ENCODE peak calls at places on chromosomes 2 and 18, in six cellular contexts. X is Peyer's patch, T is tibial artery, Z is upper lobe of right lung, U is body of pancreas, H is ascending aorta. C is an unnamed sample.

GRCh38 chr2:45786030-45786830 is 134.8 kb downstream of the PRKCE start:
- DNase-seq in U (no peak), Z (no peak), H (no peak), T (peak), X (no peak), C (no peak)

GRCh38 chr2:2873450-2873811 is 504.2 kb downstream of the EIPR1 start:
- DNase-seq in H (no peak), Z (no peak), U (no peak), T (no peak), X (no peak), C (no peak)

GRCh38 chr2:120430501-120430830 is 84.5 kb downstream of the INHBB start:
- DNase-seq in H (no peak), U (no peak), T (no peak), Z (peak), X (peak), C (no peak)

GRCh38 chr2:128313076-128313836 is 5.4 kb downstream of the HS6ST1 start:
- DNase-seq in H (peak), X (peak), U (no peak), Z (no peak), T (peak), C (peak)

GRCh38 chr18:77321823-77322805 is 72.5 kb downstream of the GALR1 start:
- DNase-seq in X (peak), Z (no peak), T (no peak), U (peak), H (no peak), C (no peak)

GRCh38 chr2:47108638-47109372 is 46.3 kb downstream of the STPG4 start:
- DNase-seq in U (no peak), X (no peak), Z (no peak), T (no peak), H (no peak), C (peak)

GRCh38 chr2:169141713-169142352 is 72.5 kb downstream of the DHRS9 start:
- DNase-seq in X (peak), U (peak), H (no peak), T (no peak), Z (no peak), C (peak)

GRCh38 chr18:33812186-33812585 is 234.2 kb downstream of the ASXL3 start:
- DNase-seq in X (peak), T (no peak), Z (no peak), U (no peak), H (no peak), C (no peak)

GRCh38 chr18:79069792-79070151 is 578 bp downstream of the ATP9B start:
- DNase-seq in T (no peak), Z (no peak), H (no peak), X (no peak), U (no peak), C (no peak)

GRCh38 chr2:121196849-121197155 is 88.2 kb downstream of the TFCP2L1 start:
- DNase-seq in Z (peak), X (no peak), T (no peak), U (no peak), H (no peak), C (no peak)

GRCh38 chr2:152542995-152543481 is 174.2 kb downstream of the PRPF40A start:
- DNase-seq in U (no peak), X (no peak), Z (no peak), T (no peak), H (no peak), C (peak)

GRCh38 chr18:48838166-48838775 is 112.5 kb downstream of the SMAD7 start:
- DNase-seq in U (no peak), Z (peak), T (peak), X (no peak), H (no peak), C (peak)

GRCh38 chr2:174492963-174493431 is 6.2 kb upstream of the GPR155 start:
- DNase-seq in T (no peak), Z (no peak), X (peak), H (no peak), U (no peak), C (peak)

GRCh38 chr2:130765464-130765863 is 10.1 kb downstream of the AMER3 start:
- DNase-seq in T (no peak), Z (no peak), U (no peak), X (no peak), H (no peak), C (no peak)

GRCh38 chr18:54852780-54853675 is 24.8 kb downstream of the RAB27B start:
- DNase-seq in U (no peak), T (no peak), H (no peak), Z (no peak), X (no peak), C (no peak)

GRCh38 chr2:174663572-174663971 is 66.0 kb upstream of the WIPF1 start:
- DNase-seq in H (no peak), X (no peak), T (peak), U (no peak), Z (no peak), C (peak)

GRCh38 chr2:75007819-75008218 is 49.4 kb downstream of the POLE4 start:
- DNase-seq in H (no peak), U (no peak), T (no peak), Z (no peak), X (no peak), C (no peak)

GRCh38 chr18:32919799-32920198 is 147.0 kb upstream of the KLHL14 start:
- DNase-seq in X (peak), U (peak), Z (no peak), T (no peak), H (no peak), C (peak)

GRCh38 chr2:62556082-62556481 is 50.1 kb upstream of the TMEM17 start:
- DNase-seq in T (no peak), X (no peak), U (no peak), H (no peak), Z (no peak), C (no peak)

GRCh38 chr2:72220170-72220569 is 72.5 kb upstream of the CYP26B1 start:
- DNase-seq in H (no peak), Z (no peak), T (no peak), X (no peak), U (no peak), C (no peak)

GRCh38 chr2:149561309-149561926 is 26.2 kb downstream of the MMADHC start:
- DNase-seq in X (no peak), T (no peak), Z (no peak), H (no peak), U (peak), C (peak)

GRCh38 chr18:63078471-63078870 is 241.1 kb downstream of the BCL2 start:
- DNase-seq in T (no peak), Z (no peak), H (no peak), X (no peak), U (no peak), C (no peak)

GRCh38 chr18:46917108-46917807 is at the start of the genes KATNAL2 and PIAS2:
- DNase-seq in H (no peak), T (peak), Z (peak), U (peak), X (peak), C (peak)

GRCh38 chr2:75310915-75311314 is 111.6 kb upstream of the TACR1 start:
- DNase-seq in Z (no peak), T (no peak), U (no peak), H (no peak), X (no peak), C (no peak)

GRCh38 chr18:57648414-57648813 is 26.8 kb upstream of the NARS1 start:
- DNase-seq in Z (no peak), T (no peak), U (no peak), H (no peak), X (no peak), C (no peak)

GRCh38 chr2:7744827-7745226 is 827.6 kb downstream of the RNF144A start:
- DNase-seq in X (peak), U (peak), T (no peak), Z (no peak), H (no peak), C (no peak)

GRCh38 chr18:8890957-8891464 is 185.7 kb downstream of the MTCL1 start:
- DNase-seq in H (no peak), Z (no peak), T (no peak), U (peak), X (peak), C (peak)

GRCh38 chr2:36695746-36696415 is 626 bp upstream of the VIT start:
- DNase-seq in H (no peak), T (no peak), Z (no peak), U (no peak), X (no peak), C (peak)

GRCh38 chr2:231117148-231117547 is 7.7 kb downstream of the HTR2B start:
- DNase-seq in H (no peak), X (no peak), T (no peak), U (no peak), Z (no peak), C (no peak)
- TF ChIP-seq CTCF in H (no peak), X (no peak), T (no peak), U (no peak), Z (no peak), C (no peak)

DNA sequence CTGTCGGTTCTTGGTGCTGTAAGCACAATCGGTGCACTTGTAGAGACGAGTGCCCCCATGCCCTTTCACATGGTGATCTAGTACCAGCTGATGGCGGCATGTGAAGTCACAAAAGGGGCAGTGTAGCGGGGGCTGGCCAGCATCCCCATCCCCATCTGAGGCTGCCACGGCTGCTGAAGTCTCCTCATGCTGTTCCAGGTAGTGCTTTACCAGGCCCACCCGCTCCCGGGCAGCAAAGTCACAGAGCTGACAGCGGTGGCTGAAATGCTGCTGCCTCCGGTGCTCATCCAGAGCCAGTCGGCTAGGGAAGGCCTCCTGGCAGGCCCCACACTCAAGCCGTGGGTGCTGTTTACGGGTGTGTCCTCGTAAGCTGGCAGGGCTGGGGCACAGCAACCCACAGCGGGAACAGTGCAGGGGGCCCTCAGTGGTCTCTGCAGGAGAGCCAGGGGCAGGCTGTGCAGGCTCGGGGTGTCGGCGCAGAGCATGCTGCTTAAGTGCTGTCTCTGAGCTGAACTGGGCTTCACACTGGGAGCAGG is 17.2 kb downstream of the ZNF142 start:
- DNase-seq in U (no peak), T (no peak), X (no peak), Z (no peak), H (no peak), C (no peak)
- H3K4me3 ChIP-seq in U (no peak), T (no peak), X (no peak), Z (no peak), H (no peak), C (no peak)

GRCh38 chr2:239153806-239154591 is 246.8 kb downstream of the HDAC4 start:
- DNase-seq in Z (peak), H (no peak), X (peak), U (no peak), T (peak), C (no peak)
- TF ChIP-seq CTCF in Z (no peak), H (no peak), X (no peak), U (no peak), T (no peak), C (no peak)

GRCh38 chr2:23019476-23019875 is 365.5 kb upstream of the KLHL29 start:
- DNase-seq in U (no peak), X (no peak), T (no peak), Z (no peak), H (no peak), C (no peak)
- H3K4me3 ChIP-seq in U (no peak), X (no peak), T (no peak), Z (no peak), H (no peak), C (no peak)

DNA sequence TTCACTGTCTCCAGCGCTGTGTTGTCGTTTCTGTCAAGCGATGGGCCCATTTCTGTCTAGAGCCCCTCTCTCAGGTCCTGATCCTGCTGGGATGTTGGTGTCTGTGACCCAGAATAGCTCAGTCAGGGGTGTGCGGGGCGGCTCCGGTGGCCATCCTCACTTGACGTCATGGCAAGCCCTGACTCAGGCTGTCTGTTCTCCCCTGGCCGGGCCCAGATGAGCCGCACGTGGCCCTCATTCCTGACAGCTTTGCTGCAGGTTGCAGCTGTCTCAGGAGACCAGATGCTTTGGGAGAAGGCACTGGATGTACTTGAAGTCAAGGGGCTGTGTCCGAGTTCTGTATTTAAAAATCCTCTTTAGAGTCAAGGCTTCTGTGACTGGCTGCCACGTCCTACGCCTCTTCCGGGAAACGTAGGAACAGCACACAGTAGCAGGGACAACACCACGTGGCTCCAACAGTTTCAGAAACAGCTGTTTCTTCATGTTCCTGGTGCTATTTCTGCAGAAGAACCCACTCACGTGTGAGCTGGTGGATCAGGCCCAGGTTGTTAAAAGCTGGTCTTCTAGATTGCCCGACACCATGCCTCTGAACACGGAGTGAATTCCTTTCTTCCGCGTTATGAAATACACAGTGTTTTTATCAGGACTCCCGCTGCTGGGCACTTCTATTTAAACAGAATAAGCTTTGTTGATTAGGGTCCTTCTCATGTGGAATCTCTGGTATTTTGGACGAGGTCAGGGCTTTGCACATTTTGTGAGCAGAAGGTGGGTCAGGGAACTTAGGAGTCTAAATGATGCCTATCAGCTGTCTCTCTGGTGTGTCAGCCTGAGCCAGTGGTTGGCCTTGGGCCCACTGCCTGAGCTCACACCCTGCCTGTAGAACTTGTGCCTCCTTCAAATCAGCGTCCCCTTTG is 28.3 kb upstream of the NTSR2 start:
- DNase-seq in X (peak), U (peak), Z (peak), H (peak), T (no peak), C (peak)
- TF ChIP-seq CTCF in X (no peak), U (no peak), Z (peak), H (no peak), T (no peak), C (peak)

DNA sequence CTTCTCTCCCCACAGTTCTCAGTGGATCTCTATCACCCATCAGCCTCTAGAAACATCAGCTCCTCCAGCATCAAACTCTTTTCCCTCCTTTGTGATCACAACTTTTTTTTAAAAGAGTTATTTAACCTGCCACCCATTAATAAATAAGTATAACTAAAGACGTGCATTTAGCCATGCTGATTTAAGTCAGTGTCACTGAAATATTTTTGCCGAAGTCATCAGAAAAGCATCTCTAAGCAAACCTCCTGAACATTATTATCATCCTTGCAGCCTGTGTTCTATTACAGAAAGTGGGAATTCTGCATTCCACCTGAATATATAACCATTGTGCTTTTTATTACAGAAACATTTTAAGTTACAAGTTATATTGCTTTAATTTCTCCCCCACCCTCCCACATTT is 106.2 kb upstream of the ARHGAP28 start:
- DNase-seq in U (no peak), X (no peak), Z (no peak), T (no peak), H (no peak), C (no peak)
- H3K4me3 ChIP-seq in U (no peak), X (no peak), Z (no peak), T (no peak), H (no peak), C (no peak)

GRCh38 chr2:64217198-64217869 is 73.1 kb upstream of the PELI1 start:
- DNase-seq in Z (no peak), H (no peak), X (no peak), T (no peak), U (no peak), C (no peak)
- TF ChIP-seq CTCF in Z (no peak), H (no peak), X (no peak), T (no peak), U (no peak), C (no peak)

C was measured in fibroblast of the aortic adventitia.